ENCODE peak calls at places on chromosomes 12 and 14, in eight cellular contexts. I is uterus, S is lung, M is mammary epithelial cell, L is body of pancreas, D is ovary, A is transverse colon, G is suprapubic skin. V is an unnamed sample.

GRCh38 chr12:115383668-115384067 is 699.7 kb upstream of the TBX3 start:
- DNase-seq in L (peak; percentile 20), I (no peak), A (no peak), S (peak; percentile 36), G (peak; percentile 71), M (peak; percentile 100), D (no peak), V (peak; percentile 84)

GRCh38 chr12:79451988-79452387 is 238.8 kb downstream of the PAWR start:
- DNase-seq in L (peak; percentile 20), I (peak; percentile 86), A (peak; percentile 39), S (no peak), D (peak; percentile 70), G (peak; percentile 80), M (peak; percentile 84), V (peak; percentile 96)

GRCh38 chr12:98644433-98644711 is 216 bp downstream of the IKBIP start:
- DNase-seq in I (no peak), M (peak; percentile 74), D (no peak), G (no peak), S (no peak), L (peak; percentile 24), A (peak; percentile 29), V (no peak)

GRCh38 chr12:101875112-101875961 is 2.0 kb upstream of the DRAM1 start:
- DNase-seq in G (no peak), L (no peak), S (no peak), A (no peak), D (no peak), I (no peak), M (no peak), V (no peak)

GRCh38 chr12:82359115-82359478 is 768 bp downstream of the METTL25 start:
- DNase-seq in M (no peak), S (no peak), G (no peak), A (no peak), L (peak; percentile 16), I (no peak), D (peak; percentile 38), V (peak; percentile 10)

GRCh38 chr14:71322660-71323250 is 415.5 kb downstream of the PCNX1 start:
- DNase-seq in G (no peak), L (peak; percentile 24), A (no peak), S (no peak), D (no peak), I (no peak), M (peak; percentile 56), V (no peak)

GRCh38 chr12:64390275-64390851 is at the start of gene C12orf56:
- DNase-seq in A (peak; percentile 17), D (no peak), I (no peak), M (no peak), S (no peak), L (peak; percentile 17), G (no peak), V (no peak)

GRCh38 chr14:52596320-52596719 is 43.7 kb downstream of the GPR137C start:
- DNase-seq in D (no peak), I (no peak), G (no peak), S (no peak), A (no peak), M (no peak), L (no peak), V (no peak)

GRCh38 chr12:119940881-119941280 is 48.2 kb upstream of the BICDL1 start:
- DNase-seq in G (no peak), D (no peak), M (peak; percentile 92), L (no peak), A (no peak), S (no peak), I (no peak), V (no peak)

GRCh38 chr14:53356361-53357150 is 203.4 kb upstream of the DDHD1 start:
- DNase-seq in S (no peak), G (no peak), M (peak; percentile 15), D (no peak), A (no peak), L (no peak), I (no peak), V (no peak)

GRCh38 chr14:104467236-104467635 is 112.3 kb upstream of the C14orf180 start:
- DNase-seq in A (no peak), D (no peak), M (no peak), G (no peak), I (no peak), S (no peak), L (no peak), V (no peak)

GRCh38 chr14:74610199-74610865 is 1.7 kb downstream of the LTBP2 start:
- DNase-seq in D (no peak), A (no peak), I (no peak), S (no peak), G (no peak), M (no peak), L (no peak), V (no peak)

GRCh38 chr12:28191690-28192089 is 1.4 kb downstream of the CCDC91 start:
- DNase-seq in M (peak; percentile 53), S (no peak), I (no peak), G (peak; percentile 48), L (peak; percentile 46), A (peak; percentile 8), D (no peak), V (no peak)

GRCh38 chr12:19704966-19705365 is 265.7 kb downstream of the AEBP2 start:
- DNase-seq in I (no peak), S (no peak), A (no peak), L (no peak), D (no peak), G (no peak), M (no peak), V (no peak)

GRCh38 chr12:19706936-19707335 is 267.6 kb downstream of the AEBP2 start:
- DNase-seq in G (no peak), S (no peak), M (no peak), D (no peak), I (no peak), L (no peak), A (no peak), V (no peak)

GRCh38 chr12:19710811-19711793 is 271.8 kb downstream of the AEBP2 start:
- DNase-seq in I (no peak), D (no peak), L (peak; percentile 47), M (no peak), G (no peak), A (no peak), S (no peak), V (no peak)

GRCh38 chr12:19709889-19710288 is 270.6 kb downstream of the AEBP2 start:
- DNase-seq in M (no peak), G (no peak), L (no peak), D (no peak), I (no peak), A (no peak), S (no peak), V (no peak)

DNA sequence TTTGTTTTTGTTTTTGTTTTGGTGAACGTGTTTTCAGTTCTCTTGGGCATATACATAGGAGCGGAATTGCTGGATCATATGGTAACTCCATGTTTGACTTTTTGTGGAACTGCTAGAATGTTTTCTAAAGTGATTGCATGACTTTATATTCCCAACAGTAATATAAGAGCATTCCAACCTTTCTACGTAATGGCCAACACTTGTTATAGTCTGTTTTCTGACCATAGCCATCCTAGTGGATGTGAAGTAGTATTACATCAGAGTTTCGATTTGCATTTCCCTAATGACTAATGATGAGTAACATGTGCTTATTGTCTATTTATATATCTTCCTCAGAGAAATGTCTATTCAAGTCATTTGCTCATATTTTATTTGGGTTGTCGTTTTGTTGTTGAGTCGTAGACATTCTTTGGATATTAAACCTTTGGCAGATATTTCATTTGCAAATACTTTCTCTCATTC is 268.7 kb downstream of the AEBP2 start:
- DNase-seq in I (no peak), A (no peak), D (no peak), S (no peak), M (peak; percentile 67), G (no peak), L (no peak), V (no peak)
- TF ChIP-seq CTCF in I (no peak), A (no peak), D (no peak), S (no peak), M (peak; percentile 30), G (no peak), L (no peak), V (no peak)

DNA sequence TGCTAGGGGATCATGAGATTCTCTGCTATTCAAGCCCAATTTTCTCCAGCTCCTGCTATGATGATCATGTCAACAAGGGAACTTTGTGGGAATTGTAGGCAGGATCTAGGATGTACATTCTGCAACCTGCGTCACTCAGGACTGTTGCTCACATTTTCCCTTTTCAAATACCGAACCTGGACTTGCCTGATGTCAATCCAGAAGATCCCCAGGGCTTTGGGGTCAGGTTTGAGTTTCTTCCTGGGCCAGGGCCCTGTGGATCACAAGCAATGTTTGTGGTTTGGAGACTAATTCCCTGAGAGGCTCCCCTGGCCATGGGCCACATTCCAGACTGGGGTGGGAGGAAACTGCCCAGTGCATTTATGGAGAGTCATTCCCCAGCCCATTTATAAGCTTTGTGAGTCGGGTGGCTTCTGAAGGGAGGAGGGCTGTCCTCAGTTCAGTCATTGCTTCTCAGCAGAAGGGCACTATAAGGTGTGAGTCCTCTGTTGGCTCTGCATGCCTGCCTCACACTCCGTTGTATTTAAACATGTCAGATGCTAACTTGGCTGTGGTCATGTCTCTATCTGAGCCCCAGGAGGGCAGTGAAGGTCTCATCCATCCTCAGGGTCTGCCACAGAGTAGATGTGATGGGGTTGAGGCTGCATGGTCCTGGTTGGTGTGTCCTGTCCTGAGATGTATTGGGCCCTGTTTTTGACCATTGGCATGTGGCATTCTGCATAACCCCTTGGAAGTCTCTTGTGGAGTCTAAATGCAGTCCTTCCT is 6.5 kb downstream of the KRT86 start:
- DNase-seq in S (peak; percentile 83), G (peak; percentile 93), M (peak; percentile 99), I (peak; percentile 46), L (peak; percentile 77), A (peak; percentile 39), D (no peak), V (no peak)
- H3K4me3 ChIP-seq in S (no peak overlapping the region), G (no peak overlapping the region), M (no peak overlapping the region), I (no peak overlapping the region), L (no peak overlapping the region), A (no peak overlapping the region), D (no peak overlapping the region), V (no peak overlapping the region)

GRCh38 chr12:46214668-46215429 is 54.0 kb downstream of the SLC38A1 start:
- DNase-seq in S (no peak), I (no peak), A (peak; percentile 66), L (no peak), D (no peak), G (no peak), M (no peak), V (no peak)
- H3K27ac ChIP-seq in S (no peak overlapping the region), I (peak overlapping the region; percentile 28), A (peak overlapping the region; percentile 68), L (no peak overlapping the region), D (no peak overlapping the region), G (no peak overlapping the region), M (no peak overlapping the region), V (no peak overlapping the region)

GRCh38 chr12:109770104-109770860 is 56.7 kb downstream of the FAM222A start:
- DNase-seq in A (no peak), D (peak; percentile 78), L (no peak), G (no peak), I (no peak), S (no peak), M (no peak), V (peak; percentile 13)

GRCh38 chr12:109770861-109771670 is 57.4 kb downstream of the FAM222A start:
- DNase-seq in S (no peak), M (no peak), D (no peak), I (no peak), L (no peak), G (no peak), A (no peak), V (peak; percentile 13)

GRCh38 chr12:109772622-109773321 is 59.1 kb downstream of the FAM222A start:
- DNase-seq in G (peak; percentile 17), L (no peak), A (no peak), I (no peak), S (no peak), D (no peak), M (no peak), V (peak; percentile 35)

GRCh38 chr12:109773384-109774011 is 59.7 kb downstream of the TRPV4 start:
- DNase-seq in D (peak; percentile 54), G (no peak), I (no peak), A (peak; percentile 25), L (peak; percentile 41), M (peak; percentile 76), S (no peak), V (peak; percentile 70)

GRCh38 chr12:109771746-109772621 is 58.4 kb downstream of the FAM222A start:
- DNase-seq in I (no peak), S (no peak), M (no peak), D (no peak), A (no peak), G (peak; percentile 41), L (no peak), V (peak; percentile 19)
- TF ChIP-seq CTCF in I (no peak), S (no peak), M (no peak), D (no peak), A (no peak), G (no peak), L (no peak), V (no peak)